ENCODE peak calls at places on chromosomes 13 and 19, in seven cellular contexts. R is T-cell; X is effector memory CD4-positive, alpha-beta T cell; E is NCI-H1436 treated with DMSO at 0.1 percent for 48 hours; J is fibroblast of mammary gland; K is psoas muscle; B is fibroblast of lung. S is an unnamed sample.

GRCh38 chr13:58583961-58584360 is 952.4 kb downstream of the PCDH17 start:
- DNase-seq in R (no peak), X (no peak), E (no peak), J (no peak), K (no peak), B (peak), S (peak)

GRCh38 chr13:87684850-87685735 is 13.9 kb downstream of the SLITRK5 start:
- DNase-seq in R (no peak), X (no peak), E (no peak), J (no peak), K (no peak), B (peak), S (peak)

GRCh38 chr19:2097330-2098327 is 914 bp downstream of the IZUMO4 start:
- DNase-seq in R (peak), X (peak), E (no peak), J (no peak), K (no peak), B (no peak), S (no peak)

GRCh38 chr13:45333973-45334922 is 6.7 kb downstream of the TPT1 start:
- DNase-seq in R (peak), X (peak), E (no peak), J (peak), K (no peak), B (peak), S (peak)

GRCh38 chr13:20401958-20402856 is 123.5 kb downstream of the CRYL1 start:
- DNase-seq in R (no peak), X (no peak), E (no peak), J (peak), K (no peak), B (peak), S (peak)

GRCh38 chr19:46350758-46351159 is 3.9 kb downstream of the PPP5C start:
- DNase-seq in R (peak), X (no peak), E (no peak), J (no peak), K (no peak), B (no peak), S (no peak)

GRCh38 chr19:39968789-39969188 is 2.2 kb upstream of the PSMC4 start:
- DNase-seq in R (no peak), X (no peak), E (no peak), J (no peak), K (no peak), B (no peak), S (no peak)

GRCh38 chr13:90696656-90697055 is 650.8 kb upstream of the MIR17HG start:
- DNase-seq in R (no peak), X (no peak), E (no peak), J (peak), K (no peak), B (peak), S (peak)

GRCh38 chr19:1455002-1455335 is 5.0 kb downstream of the APC2 start:
- DNase-seq in R (peak), X (no peak), E (no peak), J (no peak), K (no peak), B (no peak), S (no peak)

GRCh38 chr19:7700128-7700470 is 1.8 kb downstream of the FCER2 start:
- DNase-seq in R (no peak), X (no peak), E (no peak), J (no peak), K (no peak), B (no peak), S (no peak)

GRCh38 chr19:47274891-47275865 is 493 bp downstream of the INAFM1 start:
- DNase-seq in R (no peak), X (no peak), E (no peak), J (peak), K (no peak), B (peak), S (peak)

GRCh38 chr19:4967738-4968461 is 1.0 kb upstream of the KDM4B start:
- DNase-seq in R (no peak), X (no peak), E (no peak), J (peak), K (no peak), B (peak), S (peak)

GRCh38 chr19:11949201-11949600 is 15.6 kb upstream of the ZNF763 start:
- DNase-seq in R (no peak), X (no peak), E (no peak), J (peak), K (no peak), B (no peak), S (peak)

GRCh38 chr19:3471954-3472655 is 8.2 kb downstream of the SMIM24 start:
- DNase-seq in R (peak), X (no peak), E (no peak), J (no peak), K (peak), B (no peak), S (no peak)

GRCh38 chr13:97224544-97225324 is 2.6 kb downstream of the MBNL2 start:
- DNase-seq in R (peak), X (peak), E (no peak), J (peak), K (no peak), B (peak), S (peak)

GRCh38 chr19:5809053-5809452 is 4.2 kb downstream of the NRTN start:
- DNase-seq in R (no peak), X (no peak), E (no peak), J (no peak), K (no peak), B (no peak), S (no peak)

GRCh38 chr13:106033634-106034033 is 501.8 kb downstream of the EFNB2 start:
- DNase-seq in R (no peak), X (no peak), E (no peak), J (peak), K (no peak), B (peak), S (peak)

GRCh38 chr19:13408889-13409518 is 97.3 kb downstream of the CACNA1A start:
- DNase-seq in R (no peak), X (no peak), E (no peak), J (no peak), K (no peak), B (no peak), S (no peak)

GRCh38 chr19:39997595-39998216 is 846 bp downstream of the ZNF546 start:
- DNase-seq in R (no peak), X (no peak), E (no peak), J (peak), K (no peak), B (peak), S (peak)

GRCh38 chr19:37468961-37469777 is at the start of gene ZNF570:
- DNase-seq in R (peak), X (peak), E (peak), J (peak), K (peak), B (peak), S (peak)

GRCh38 chr13:82717249-82717648 is 1165.0 kb downstream of the SLITRK1 start:
- DNase-seq in R (no peak), X (no peak), E (no peak), J (peak), K (no peak), B (peak), S (peak)

GRCh38 chr13:41364043-41364442 is 53.0 kb downstream of the NAA16 start:
- DNase-seq in R (no peak), X (no peak), E (no peak), J (no peak), K (no peak), B (no peak), S (no peak)

GRCh38 chr19:47657719-47658118 is 48.8 kb downstream of the BICRA start:
- DNase-seq in R (no peak), X (no peak), E (no peak), J (no peak), K (peak), B (no peak), S (no peak)

GRCh38 chr19:35011091-35011689 is 11.1 kb downstream of the GRAMD1A start:
- DNase-seq in R (peak), X (no peak), E (no peak), J (no peak), K (no peak), B (no peak), S (no peak)

GRCh38 chr13:45873491-45874360 is 22.2 kb upstream of the SIAH3 start:
- DNase-seq in R (no peak), X (no peak), E (no peak), J (peak), K (no peak), B (peak), S (peak)

GRCh38 chr13:40576369-40576768 is 90.1 kb downstream of the FOXO1 start:
- DNase-seq in R (peak), X (no peak), E (no peak), J (no peak), K (no peak), B (no peak), S (no peak)

GRCh38 chr13:39892731-39893293 is 237.3 kb downstream of the COG6 start:
- DNase-seq in R (peak), X (no peak), E (no peak), J (peak), K (no peak), B (no peak), S (peak)

GRCh38 chr19:41877490-41877876 is 404 bp downstream of the CD79A start:
- DNase-seq in R (peak), X (no peak), E (no peak), J (no peak), K (no peak), B (no peak), S (no peak)

GRCh38 chr19:11377756-11378155 is 3.3 kb downstream of the SWSAP1 start:
- DNase-seq in R (no peak), X (no peak), E (no peak), J (peak), K (no peak), B (peak), S (peak)

GRCh38 chr19:48258350-48258749 is 2.6 kb upstream of the CARD8 start:
- DNase-seq in R (no peak), X (peak), E (no peak), J (no peak), K (no peak), B (peak), S (no peak)

GRCh38 chr19:42421591-42422031 is 5.6 kb downstream of the LIPE start:
- DNase-seq in R (no peak), X (no peak), E (no peak), J (no peak), K (no peak), B (no peak), S (no peak)

GRCh38 chr13:63425131-63425530 is 2009.5 kb upstream of the PCDH20 start:
- DNase-seq in R (no peak), X (no peak), E (no peak), J (no peak), K (no peak), B (peak), S (peak)

S was measured in choroid plexus epithelial cell.